ENCODE peak calls at places on chromosomes 5 and 9, in six cellular contexts. C is aorta, K is GM23338, W is IMR-90, L is GM18507, P is kidney glomerular epithelial cell. O is an unnamed sample.

GRCh38 chr5:111159845-111160244 is 64.3 kb upstream of the CAMK4 start:
- DNase-seq in L (no peak), W (no peak), P (no peak), K (peak), C (no peak), O (no peak)

GRCh38 chr5:147869112-147869511 is 9.4 kb upstream of the SCGB3A2 start:
- DNase-seq in W (no peak), L (no peak), P (no peak), K (peak), C (no peak), O (no peak)

GRCh38 chr5:159510282-159510681 is 180.0 kb upstream of the IL12B start:
- DNase-seq in L (no peak), C (peak), W (peak), P (peak), K (peak), O (peak)

GRCh38 chr5:52015760-52016159 is 632.5 kb downstream of the ISL1 start:
- DNase-seq in P (no peak), L (no peak), C (no peak), W (no peak), K (no peak), O (no peak)

GRCh38 chr9:128254855-128255759 is 20.7 kb downstream of the GOLGA2 start:
- DNase-seq in L (peak), C (peak), W (peak), P (peak), K (peak), O (no peak)

GRCh38 chr5:59246470-59247250 is 646.9 kb downstream of the PDE4D start:
- DNase-seq in C (no peak), P (no peak), K (no peak), W (peak), L (no peak), O (no peak)

GRCh38 chr9:2420488-2421056 is 201.0 kb upstream of the VLDLR start:
- DNase-seq in L (no peak), P (no peak), C (no peak), K (peak), W (no peak), O (no peak)

GRCh38 chr5:151742870-151743294 is 15.5 kb downstream of the ATOX1 start:
- DNase-seq in P (peak), W (peak), C (peak), K (peak), L (no peak), O (no peak)

GRCh38 chr5:119322312-119322947 is 33.4 kb upstream of the TNFAIP8 start:
- DNase-seq in W (no peak), K (peak), L (no peak), C (no peak), P (no peak), O (no peak)

GRCh38 chr5:177370488-177371119 is 12.9 kb downstream of the RGS14 start:
- DNase-seq in C (peak), W (peak), L (no peak), K (peak), P (peak), O (peak)

GRCh38 chr9:36074870-36075532 is 38.3 kb downstream of the RECK start:
- DNase-seq in L (no peak), W (peak), K (no peak), C (peak), P (peak), O (peak)

GRCh38 chr5:156505101-156505500 is 178.1 kb downstream of the SGCD start:
- DNase-seq in L (no peak), C (no peak), W (no peak), P (no peak), K (no peak), O (no peak)

GRCh38 chr9:81266086-81266485 is 423.3 kb downstream of the TLE1 start:
- DNase-seq in L (no peak), P (peak), C (no peak), W (peak), K (no peak), O (no peak)

GRCh38 chr9:78032599-78033457 is 1.2 kb upstream of the GNAQ start:
- DNase-seq in K (no peak), L (no peak), C (no peak), W (no peak), P (peak), O (no peak)

GRCh38 chr9:89323257-89323841 is 5.0 kb downstream of the SECISBP2 start:
- DNase-seq in C (no peak), P (no peak), K (no peak), W (no peak), L (no peak), O (no peak)

GRCh38 chr9:124015091-124015660 is 3.6 kb downstream of the LHX2 start:
- DNase-seq in L (no peak), C (no peak), P (no peak), K (peak), W (no peak), O (no peak)

GRCh38 chr5:43437062-43437660 is 25.0 kb upstream of the CCL28 start:
- DNase-seq in K (no peak), P (no peak), L (no peak), W (no peak), C (no peak), O (no peak)

GRCh38 chr5:113264061-113264460 is 170.7 kb downstream of the TSSK1B start:
- DNase-seq in C (no peak), K (no peak), W (peak), P (peak), L (no peak), O (no peak)

GRCh38 chr5:140299056-140299455 is 3.8 kb downstream of the PFDN1 start:
- DNase-seq in P (no peak), C (no peak), K (no peak), W (no peak), L (no peak), O (no peak)

GRCh38 chr9:129885018-129885669 is 49.9 kb downstream of the USP20 start:
- DNase-seq in W (no peak), C (peak), L (no peak), K (peak), P (no peak), O (peak)

GRCh38 chr5:155839251-155840037 is 487.5 kb upstream of the SGCD start:
- DNase-seq in L (no peak), K (peak), W (peak), C (no peak), P (peak), O (no peak)

GRCh38 chr5:153256-153655 is 38.0 kb upstream of the LRRC14B start:
- DNase-seq in P (no peak), W (peak), K (no peak), C (no peak), L (no peak), O (peak)

GRCh38 chr9:120210301-120210700 is 369.7 kb downstream of the CDK5RAP2 start:
- DNase-seq in C (no peak), P (no peak), L (no peak), K (no peak), W (no peak), O (no peak)

GRCh38 chr5:115456056-115456455 is 88.5 kb downstream of the FEM1C start:
- DNase-seq in K (no peak), W (no peak), P (no peak), C (no peak), L (no peak), O (no peak)

GRCh38 chr9:18566125-18566524 is 92.2 kb downstream of the ADAMTSL1 start:
- DNase-seq in L (no peak), W (peak), P (peak), K (no peak), C (no peak), O (no peak)

GRCh38 chr5:74232281-74232680 is 408.2 kb downstream of the ENC1 start:
- DNase-seq in W (peak), C (no peak), K (no peak), P (peak), L (no peak), O (no peak)

GRCh38 chr5:41524174-41524573 is 13.8 kb upstream of the PLCXD3 start:
- DNase-seq in W (no peak), L (no peak), C (no peak), P (no peak), K (peak), O (no peak)

GRCh38 chr9:91920846-91921350 is 29.1 kb downstream of the ROR2 start:
- DNase-seq in K (no peak), P (no peak), C (no peak), W (no peak), L (no peak), O (no peak)

GRCh38 chr5:137825165-137825564 is 42.5 kb upstream of the MYOT start:
- DNase-seq in K (peak), C (no peak), P (peak), W (no peak), L (no peak), O (no peak)

GRCh38 chr5:19676895-19677294 is 311.1 kb downstream of the CDH18 start:
- DNase-seq in W (no peak), K (no peak), L (no peak), P (no peak), C (no peak), O (no peak)

GRCh38 chr5:135444881-135445280 is 2.3 kb downstream of the DCANP1 start:
- DNase-seq in K (no peak), P (no peak), C (no peak), W (no peak), L (no peak), O (no peak)

GRCh38 chr9:135070198-135070951 is 17.1 kb upstream of the OLFM1 start:
- DNase-seq in P (no peak), K (peak), W (no peak), L (no peak), C (peak), O (peak)

GRCh38 chr5:135501965-135502364 is 33.8 kb downstream of the NEUROG1 start:
- DNase-seq in W (no peak), L (no peak), K (no peak), P (no peak), C (no peak), O (no peak)

GRCh38 chr5:154642499-154643245 is 112.5 kb upstream of the LARP1 start:
- DNase-seq in C (no peak), P (peak), W (peak), L (no peak), K (peak), O (no peak)

GRCh38 chr5:170638051-170638450 is 134.2 kb downstream of the KCNIP1 start:
- DNase-seq in W (no peak), C (no peak), L (no peak), K (no peak), P (no peak), O (no peak)

GRCh38 chr9:4229252-4229651 is 70.6 kb downstream of the GLIS3 start:
- DNase-seq in W (no peak), C (no peak), L (no peak), K (no peak), P (no peak), O (no peak)

GRCh38 chr5:41925555-41925946 is 470 bp downstream of the FBXO4 start:
- DNase-seq in K (no peak), C (peak), W (peak), L (no peak), P (peak), O (peak)

GRCh38 chr9:34592895-34593601 is 3.5 kb upstream of the CNTFR start:
- DNase-seq in P (no peak), L (no peak), K (peak), C (peak), W (no peak), O (peak)